ENCODE peak calls at places on chromosomes 7 and 10, in five cellular contexts. One of them, this sample, is unnamed.

GRCh38 chr7:65953890-65954289 is 28.1 kb downstream of the GUSB start:
- DNase-seq in OCI-LY7: no peak
- DNase-seq in D721Med: no peak
- DNase-seq in heart left ventricle: no peak
- DNase-seq in kidney glomerular epithelial cell: no peak
- DNase-seq in this sample: no peak

GRCh38 chr10:7606977-7607404 is 59.8 kb downstream of the ITIH5 start:
- DNase-seq in kidney glomerular epithelial cell: no peak
- DNase-seq in D721Med: no peak
- DNase-seq in OCI-LY7: no peak
- DNase-seq in heart left ventricle: no peak
- DNase-seq in this sample: no peak

GRCh38 chr7:774161-775109 is 47.4 kb upstream of the PRKAR1B start:
- DNase-seq in heart left ventricle: peak; percentile 52
- DNase-seq in kidney glomerular epithelial cell: no peak
- DNase-seq in OCI-LY7: peak; percentile 48
- DNase-seq in D721Med: peak; percentile 55
- DNase-seq in this sample: no peak

GRCh38 chr7:102860351-102860811 is 52.4 kb upstream of the LRRC17 start:
- DNase-seq in OCI-LY7: no peak
- DNase-seq in kidney glomerular epithelial cell: no peak
- DNase-seq in D721Med: no peak
- DNase-seq in heart left ventricle: no peak
- DNase-seq in this sample: peak; percentile 14

GRCh38 chr7:80781146-80781545 is 137.7 kb downstream of the SEMA3C start:
- DNase-seq in heart left ventricle: no peak
- DNase-seq in D721Med: no peak
- DNase-seq in OCI-LY7: no peak
- DNase-seq in kidney glomerular epithelial cell: no peak
- DNase-seq in this sample: no peak

GRCh38 chr10:63573068-63573697 is 52.0 kb downstream of the REEP3 start:
- DNase-seq in heart left ventricle: no peak
- DNase-seq in OCI-LY7: no peak
- DNase-seq in kidney glomerular epithelial cell: no peak
- DNase-seq in D721Med: no peak
- DNase-seq in this sample: no peak

GRCh38 chr10:101535949-101536348 is 52.1 kb downstream of the POLL start:
- DNase-seq in OCI-LY7: no peak
- DNase-seq in D721Med: no peak
- DNase-seq in heart left ventricle: no peak
- DNase-seq in kidney glomerular epithelial cell: no peak
- DNase-seq in this sample: no peak

GRCh38 chr10:86410542-86411124 is 44.0 kb upstream of the GRID1 start:
- DNase-seq in heart left ventricle: no peak
- DNase-seq in D721Med: no peak
- DNase-seq in kidney glomerular epithelial cell: peak; percentile 75
- DNase-seq in OCI-LY7: no peak
- DNase-seq in this sample: no peak

GRCh38 chr7:2913760-2914387 is 69.8 kb upstream of the GNA12 start:
- DNase-seq in heart left ventricle: no peak
- DNase-seq in OCI-LY7: no peak
- DNase-seq in kidney glomerular epithelial cell: no peak
- DNase-seq in D721Med: no peak
- DNase-seq in this sample: no peak

GRCh38 chr7:66255533-66256100 is 50.5 kb downstream of the TPST1 start:
- DNase-seq in D721Med: no peak
- DNase-seq in heart left ventricle: no peak
- DNase-seq in kidney glomerular epithelial cell: peak; percentile 25
- DNase-seq in OCI-LY7: no peak
- DNase-seq in this sample: no peak

GRCh38 chr7:7517661-7518236 is 17.9 kb downstream of the COL28A1 start:
- DNase-seq in D721Med: no peak
- DNase-seq in heart left ventricle: no peak
- DNase-seq in OCI-LY7: no peak
- DNase-seq in kidney glomerular epithelial cell: no peak
- DNase-seq in this sample: no peak

GRCh38 chr10:123640016-123640535 is 26.1 kb upstream of the GPR26 start:
- DNase-seq in kidney glomerular epithelial cell: no peak
- DNase-seq in heart left ventricle: no peak
- DNase-seq in D721Med: no peak
- DNase-seq in OCI-LY7: no peak
- DNase-seq in this sample: no peak

GRCh38 chr10:43953672-43954071 is 305.0 kb upstream of the ZNF32 start:
- DNase-seq in heart left ventricle: no peak
- DNase-seq in kidney glomerular epithelial cell: no peak
- DNase-seq in D721Med: no peak
- DNase-seq in OCI-LY7: no peak
- DNase-seq in this sample: no peak

GRCh38 chr7:46848944-46849343 is 733.0 kb downstream of the TNS3 start:
- DNase-seq in heart left ventricle: no peak
- DNase-seq in OCI-LY7: no peak
- DNase-seq in D721Med: no peak
- DNase-seq in kidney glomerular epithelial cell: no peak
- DNase-seq in this sample: no peak

GRCh38 chr7:30938435-30939316 is 25.1 kb upstream of the GHRHR start:
- DNase-seq in OCI-LY7: peak; percentile 67
- DNase-seq in D721Med: peak; percentile 72
- DNase-seq in heart left ventricle: peak; percentile 83
- DNase-seq in kidney glomerular epithelial cell: peak; percentile 68
- DNase-seq in this sample: peak; percentile 67

GRCh38 chr7:122885583-122886356 is 490 bp downstream of the CADPS2 start:
- DNase-seq in D721Med: no peak
- DNase-seq in kidney glomerular epithelial cell: peak; percentile 43
- DNase-seq in OCI-LY7: no peak
- DNase-seq in heart left ventricle: peak; percentile 30
- DNase-seq in this sample: peak; percentile 22

GRCh38 chr7:132485136-132485535 is 91.1 kb downstream of the PLXNA4 start:
- DNase-seq in heart left ventricle: no peak
- DNase-seq in OCI-LY7: no peak
- DNase-seq in D721Med: no peak
- DNase-seq in kidney glomerular epithelial cell: no peak
- DNase-seq in this sample: no peak

GRCh38 chr10:118751272-118751671 is 3.5 kb downstream of the CACUL1 start:
- DNase-seq in heart left ventricle: no peak
- DNase-seq in kidney glomerular epithelial cell: no peak
- DNase-seq in OCI-LY7: no peak
- DNase-seq in D721Med: no peak
- DNase-seq in this sample: no peak

GRCh38 chr10:14502451-14502850 is 171.7 kb upstream of the FRMD4A start:
- DNase-seq in kidney glomerular epithelial cell: no peak
- DNase-seq in OCI-LY7: no peak
- DNase-seq in heart left ventricle: no peak
- DNase-seq in D721Med: no peak
- DNase-seq in this sample: no peak

GRCh38 chr10:114045071-114045737 is 1.5 kb downstream of the ADRB1 start:
- DNase-seq in OCI-LY7: no peak
- DNase-seq in D721Med: no peak
- DNase-seq in heart left ventricle: no peak
- DNase-seq in kidney glomerular epithelial cell: no peak
- DNase-seq in this sample: no peak

GRCh38 chr10:124197301-124198148 is 104.1 kb upstream of the CHST15 start:
- DNase-seq in heart left ventricle: no peak
- DNase-seq in kidney glomerular epithelial cell: no peak
- DNase-seq in D721Med: no peak
- DNase-seq in OCI-LY7: no peak
- DNase-seq in this sample: no peak

GRCh38 chr10:104391150-104391968 is 37.7 kb downstream of the CFAP58 start:
- DNase-seq in kidney glomerular epithelial cell: no peak
- DNase-seq in OCI-LY7: no peak
- DNase-seq in heart left ventricle: no peak
- DNase-seq in D721Med: no peak
- DNase-seq in this sample: no peak

GRCh38 chr7:2299131-2299829 is 15.0 kb downstream of the SNX8 start:
- DNase-seq in heart left ventricle: peak; percentile 30
- DNase-seq in OCI-LY7: peak; percentile 19
- DNase-seq in D721Med: no peak
- DNase-seq in kidney glomerular epithelial cell: peak; percentile 28
- DNase-seq in this sample: no peak

GRCh38 chr7:17601921-17602320 is 303.5 kb downstream of the AHR start:
- DNase-seq in heart left ventricle: no peak
- DNase-seq in kidney glomerular epithelial cell: no peak
- DNase-seq in OCI-LY7: no peak
- DNase-seq in D721Med: no peak
- DNase-seq in this sample: no peak

GRCh38 chr7:47684728-47685127 is 102.8 kb upstream of the TNS3 start:
- DNase-seq in kidney glomerular epithelial cell: no peak
- DNase-seq in OCI-LY7: no peak
- DNase-seq in heart left ventricle: no peak
- DNase-seq in D721Med: no peak
- DNase-seq in this sample: no peak

GRCh38 chr7:95772771-95773581 is 622 bp downstream of the DYNC1I1 start:
- DNase-seq in heart left ventricle: peak; percentile 31
- DNase-seq in OCI-LY7: no peak
- DNase-seq in D721Med: peak; percentile 20
- DNase-seq in kidney glomerular epithelial cell: no peak
- DNase-seq in this sample: peak; percentile 67

GRCh38 chr7:76151932-76152331 is 49.8 kb upstream of the SRRM3 start:
- DNase-seq in kidney glomerular epithelial cell: no peak
- DNase-seq in D721Med: no peak
- DNase-seq in OCI-LY7: no peak
- DNase-seq in heart left ventricle: no peak
- DNase-seq in this sample: no peak

GRCh38 chr7:116726713-116727431 is 54.9 kb downstream of the MET start:
- DNase-seq in kidney glomerular epithelial cell: no peak
- DNase-seq in D721Med: no peak
- DNase-seq in heart left ventricle: no peak
- DNase-seq in OCI-LY7: no peak
- DNase-seq in this sample: no peak

This sample was measured in ovary.